ENCODE peak calls at places on chromosome X, in six cellular contexts. M, Q, D, A, Z and W are unnamed samples.

GRCh38 chrX:70433848-70434351 is 10.7 kb upstream of the DLG3 start:
- DNase-seq in M (peak; percentile 82), D (peak; percentile 83), Q (peak; percentile 55), Z (peak; percentile 14), A (peak; percentile 84), W (peak; percentile 68)

GRCh38 chrX:83469551-83469950 is 38.5 kb upstream of the POU3F4 start:
- DNase-seq in Z (peak; percentile 0), Q (no peak), A (no peak), D (no peak), M (no peak), W (no peak)

GRCh38 chrX:31130457-31131215 is 58.8 kb upstream of the FTHL17 start:
- DNase-seq in Q (no peak), Z (no peak), M (no peak), D (no peak), A (no peak), W (no peak)

GRCh38 chrX:140507223-140507981 is 2.5 kb upstream of the SOX3 start:
- DNase-seq in Z (no peak), M (no peak), D (no peak), A (no peak), Q (no peak), W (no peak)

GRCh38 chrX:40068048-40068447 is 29.7 kb downstream of the BCOR start:
- DNase-seq in A (no peak), M (no peak), Z (no peak), Q (no peak), D (no peak), W (no peak)

GRCh38 chrX:70664726-70665125 is 220.1 kb downstream of the DLG3 start:
- DNase-seq in D (no peak), Q (no peak), Z (peak; percentile 2), A (no peak), M (no peak), W (no peak)

GRCh38 chrX:56812515-56813105 is 83.6 kb downstream of the NBDY start:
- DNase-seq in M (no peak), Z (no peak), Q (no peak), A (no peak), D (no peak), W (peak; percentile 43)

GRCh38 chrX:793216-793770 is 162.7 kb downstream of the SHOX start:
- DNase-seq in Q (no peak), D (no peak), Z (no peak), A (no peak), M (no peak), W (no peak)

GRCh38 chrX:85992811-85993229 is 54.5 kb downstream of the CHM start:
- DNase-seq in M (no peak), A (no peak), Z (peak; percentile 42), Q (no peak), D (no peak), W (no peak)

GRCh38 chrX:136186023-136186413 is 38.7 kb downstream of the FHL1 start:
- DNase-seq in M (no peak), Z (no peak), D (no peak), A (no peak), Q (no peak), W (no peak)

GRCh38 chrX:151825927-151826471 is 86.7 kb upstream of the MAGEA4 start:
- DNase-seq in Q (no peak), A (no peak), Z (peak; percentile 90), D (no peak), M (no peak), W (peak; percentile 22)

GRCh38 chrX:99654188-99654587 is 755.9 kb downstream of the PCDH19 start:
- DNase-seq in M (no peak), Q (no peak), A (no peak), D (no peak), Z (no peak), W (no peak)

GRCh38 chrX:85359051-85359450 is 20.4 kb downstream of the POF1B start:
- DNase-seq in M (no peak), Z (no peak), D (no peak), A (no peak), Q (no peak), W (no peak)

GRCh38 chrX:357693-358471 is 28.8 kb downstream of the PPP2R3B start:
- DNase-seq in D (peak; percentile 52), M (peak; percentile 47), Q (no peak), A (no peak), Z (peak; percentile 66), W (no peak)

GRCh38 chrX:108199691-108200090 is 108.1 kb downstream of the ATG4A start:
- DNase-seq in A (no peak), M (no peak), Z (no peak), D (no peak), Q (no peak), W (no peak)

GRCh38 chrX:13903405-13903804 is 86.5 kb upstream of the GPM6B start:
- DNase-seq in A (no peak), M (no peak), Q (no peak), Z (peak; percentile 82), D (no peak), W (no peak)

GRCh38 chrX:129188223-129188622 is 335.1 kb downstream of the SMARCA1 start:
- DNase-seq in Z (no peak), M (no peak), A (no peak), D (no peak), Q (no peak), W (no peak)

GRCh38 chrX:148530464-148531077 is 30.2 kb downstream of the AFF2 start:
- DNase-seq in Z (peak; percentile 6), M (no peak), D (no peak), A (no peak), Q (no peak), W (no peak)

GRCh38 chrX:151178746-151179145 is 2.4 kb downstream of the GPR50 start:
- DNase-seq in Q (no peak), Z (no peak), M (no peak), D (no peak), A (no peak), W (no peak)

GRCh38 chrX:16785247-16786138 is 773 bp upstream of the TXLNG start:
- DNase-seq in M (no peak), Z (no peak), A (no peak), D (peak; percentile 56), Q (peak; percentile 10), W (peak; percentile 30)

GRCh38 chrX:16188687-16189086 is 21.4 kb downstream of the MAGEB17 start:
- DNase-seq in Q (no peak), M (no peak), D (no peak), A (no peak), Z (peak; percentile 44), W (no peak)

GRCh38 chrX:42714981-42715688 is 62.8 kb downstream of the PPP1R2C start:
- DNase-seq in A (peak; percentile 46), Q (peak; percentile 64), Z (peak; percentile 34), M (peak; percentile 69), D (no peak), W (peak; percentile 49)

GRCh38 chrX:121114691-121115090 is 67.3 kb downstream of the GLUD2 start:
- DNase-seq in M (no peak), Q (no peak), Z (no peak), D (no peak), A (no peak), W (no peak)

GRCh38 chrX:119015407-119016242 is 41.2 kb downstream of the LONRF3 start:
- DNase-seq in Q (peak; percentile 21), A (peak; percentile 69), D (peak; percentile 76), M (peak; percentile 53), Z (peak; percentile 77), W (peak; percentile 61)

GRCh38 chrX:13570245-13570573 is 808 bp downstream of the EGFL6 start:
- DNase-seq in A (no peak), D (no peak), M (no peak), Z (no peak), Q (no peak), W (no peak)

GRCh38 chrX:44227981-44228380 is 115.5 kb downstream of the EFHC2 start:
- DNase-seq in D (no peak), M (no peak), Q (no peak), A (no peak), Z (no peak), W (no peak)
- H3K27ac ChIP-seq in D (no peak overlapping the region), M (no peak overlapping the region), Q (no peak overlapping the region), A (no peak overlapping the region), Z (no peak overlapping the region), W (no peak overlapping the region)

DNA sequence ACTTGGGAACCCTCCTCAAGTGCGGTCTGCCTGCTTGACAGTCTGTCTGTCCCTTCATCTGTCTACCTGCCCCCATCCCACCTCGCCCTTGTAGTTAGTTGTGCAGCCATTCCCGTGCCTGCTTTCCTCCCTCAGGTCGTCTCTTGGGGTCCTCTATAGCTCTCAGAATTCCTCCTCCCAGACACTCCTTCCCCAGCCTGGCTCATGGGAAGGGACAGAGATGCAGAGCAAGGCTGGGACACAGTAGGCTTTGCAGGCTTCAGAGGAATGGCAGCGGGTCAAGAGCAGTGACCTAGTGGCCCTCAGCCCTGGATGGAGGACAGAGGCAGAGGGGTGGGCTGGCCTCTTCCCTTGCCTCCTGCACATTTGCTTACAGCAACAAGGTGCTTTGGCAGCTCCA is 18.3 kb downstream of the TMEM31 start:
- DNase-seq in A (no peak), M (no peak), D (no peak), Q (no peak), Z (no peak), W (no peak)
- H3K4me1 ChIP-seq in A (no peaks in the 10 kb centered on the region), M (no peaks in the 10 kb centered on the region), D (no peaks in the 10 kb centered on the region), Q (no peaks in the 10 kb centered on the region), Z (peaks cover 35% of the 10 kb centered on the region), W (peaks cover 5% of the 10 kb centered on the region)

GRCh38 chrX:49915352-49916222 is 6.8 kb upstream of the CLCN5 start:
- DNase-seq in D (no peak), Q (peak; percentile 9), A (no peak), Z (peak; percentile 21), M (no peak), W (no peak)

GRCh38 chrX:49921109-49921508 is 1.3 kb upstream of the CLCN5 start:
- DNase-seq in Z (no peak), A (no peak), D (no peak), M (no peak), Q (no peak), W (no peak)

GRCh38 chrX:49922291-49923241 is at the start of gene CLCN5:
- DNase-seq in D (peak; percentile 98), Q (peak; percentile 93), Z (peak; percentile 79), M (peak; percentile 97), A (peak; percentile 98), W (peak; percentile 98)

GRCh38 chrX:49919617-49920016 is 2.8 kb upstream of the CLCN5 start:
- DNase-seq in D (no peak), M (no peak), Q (no peak), A (peak; percentile 53), Z (peak; percentile 27), W (peak; percentile 61)
- H3K27ac ChIP-seq in D (no peak overlapping the region), M (no peak overlapping the region), Q (no peak overlapping the region), A (no peak overlapping the region), Z (no peak overlapping the region), W (peak overlapping the region; percentile 52)

GRCh38 chrX:154502098-154502497 is 11.7 kb upstream of the SLC10A3 start:
- DNase-seq in A (no peak), Q (no peak), Z (no peak), D (no peak), M (no peak), W (no peak)
- H3K4me1 ChIP-seq in A (no peaks in the 10 kb centered on the region), Q (no peaks in the 10 kb centered on the region), Z (peaks cover 7% of the 10 kb centered on the region), D (no peaks in the 10 kb centered on the region), M (no peaks in the 10 kb centered on the region), W (no peaks in the 10 kb centered on the region)

GRCh38 chrX:10010686-10011085 is 43.5 kb downstream of the CLDN34 start:
- DNase-seq in D (no peak), Q (no peak), A (no peak), Z (peak; percentile 65), M (no peak), W (no peak)
- H3K27ac ChIP-seq in D (no peak overlapping the region), Q (no peak overlapping the region), A (peak overlapping the region; percentile 60), Z (peak overlapping the region; percentile 50), M (no peak overlapping the region), W (no peak overlapping the region)

GRCh38 chrX:66009231-66009845 is 30.5 kb downstream of the VSIG4 start:
- DNase-seq in Q (no peak), Z (no peak), D (no peak), M (no peak), A (no peak), W (no peak)
- H3K4me1 ChIP-seq in Q (no peaks in the 10 kb centered on the region), Z (no peaks in the 10 kb centered on the region), D (no peaks in the 10 kb centered on the region), M (peaks cover 8% of the 10 kb centered on the region), A (peaks cover 70% of the 10 kb centered on the region), W (no peaks in the 10 kb centered on the region)

GRCh38 chrX:116435597-116435996 is 809 bp upstream of the SLC6A14 start:
- DNase-seq in Q (no peak), D (no peak), Z (no peak), A (no peak), M (no peak), W (no peak)
- H3K27ac ChIP-seq in Q (no peak overlapping the region), D (no peak overlapping the region), Z (no peak overlapping the region), A (no peak overlapping the region), M (no peak overlapping the region), W (no peak overlapping the region)